ENCODE peak calls at places on chromosomes 3 and 15, in five cellular contexts. Y is Calu3; G is AG09309; S is HFFc6; Q is activated CD8-positive, alpha-beta memory T cell treated with anti-CD3 and anti-CD28 coated beads, Interleukin-2, amount 50 U/mL, for 48 hours. K is an unnamed sample.

GRCh38 chr3:39065197-39065596 is 13.4 kb downstream of the WDR48 start:
- DNase-seq in S (peak; percentile 46), G (no peak), Q (no peak), Y (peak; percentile 40), K (peak; percentile 21)

GRCh38 chr3:159664011-159664410 is 324.6 kb upstream of the IL12A start:
- DNase-seq in Q (no peak), Y (no peak), S (no peak), G (no peak), K (no peak)

GRCh38 chr3:120468635-120469295 is 18.0 kb upstream of the FSTL1 start:
- DNase-seq in S (no peak), Q (no peak), G (no peak), Y (peak; percentile 15), K (no peak)

GRCh38 chr3:58009749-58010535 is 1.7 kb downstream of the FLNB start:
- DNase-seq in Q (no peak), S (no peak), G (no peak), Y (peak; percentile 69), K (peak; percentile 94)

GRCh38 chr3:15042936-15043335 is 22.2 kb downstream of the MRPS25 start:
- DNase-seq in G (no peak), Q (no peak), S (no peak), Y (no peak), K (no peak)

GRCh38 chr15:57916695-57917094 is 148.8 kb downstream of the ALDH1A2 start:
- DNase-seq in G (no peak), S (no peak), Y (no peak), Q (no peak), K (no peak)

GRCh38 chr3:16866447-16867025 is 18.2 kb upstream of the PLCL2 start:
- DNase-seq in S (peak; percentile 68), Y (no peak), Q (no peak), G (peak; percentile 61), K (no peak)

GRCh38 chr3:167735233-167736107 is at the start of gene SERPINI1:
- DNase-seq in S (peak; percentile 88), Q (peak; percentile 86), Y (peak; percentile 93), G (peak; percentile 66), K (peak; percentile 92)

GRCh38 chr3:24936574-24936973 is 441.9 kb upstream of the THRB start:
- DNase-seq in Y (no peak), S (no peak), Q (no peak), G (no peak), K (no peak)

GRCh38 chr15:26214290-26214689 is 351.2 kb upstream of the ATP10A start:
- DNase-seq in G (no peak), Q (no peak), S (no peak), Y (no peak), K (no peak)

GRCh38 chr3:107987036-107987557 is 103.7 kb downstream of the CD47 start:
- DNase-seq in Y (peak; percentile 71), G (peak; percentile 92), Q (no peak), S (peak; percentile 87), K (peak; percentile 84)